ENCODE peak calls at places on chromosomes 6 and 20, in nine cellular contexts. H is psoas muscle, M is M059J, A is GM20000, J is thoracic aorta, E is nephron progenitor cell, U is NCI-H748 treated with DMSO at 0.1 percent for 48 hours, K is amygdala, L is upper lobe of right lung. F is an unnamed sample.

GRCh38 chr20:5078399-5078958 is 41.3 kb downstream of the PCNA start:
- DNase-seq in H (peak), M (peak), A (peak), J (peak), E (no peak), U (no peak), K (no peak), L (peak), F (no peak)

GRCh38 chr20:53568351-53568750 is 25.3 kb downstream of the ZNF217 start:
- DNase-seq in H (no peak), M (no peak), A (no peak), J (no peak), E (no peak), U (no peak), K (no peak), L (no peak), F (no peak)

GRCh38 chr6:30618270-30618787 is 689 bp downstream of the MRPS18B start:
- DNase-seq in H (no peak), M (no peak), A (no peak), J (no peak), E (no peak), U (no peak), K (no peak), L (no peak), F (no peak)

GRCh38 chr20:51220293-51220706 is 197.4 kb upstream of the KCNG1 start:
- DNase-seq in H (no peak), M (no peak), A (peak), J (no peak), E (peak), U (no peak), K (no peak), L (peak), F (no peak)

GRCh38 chr20:32626407-32626806 is 41.3 kb upstream of the NOL4L start:
- DNase-seq in H (no peak), M (no peak), A (no peak), J (no peak), E (no peak), U (no peak), K (no peak), L (no peak), F (no peak)

GRCh38 chr20:49567421-49568256 is at the start of gene PTGIS:
- DNase-seq in H (no peak), M (no peak), A (no peak), J (no peak), E (peak), U (no peak), K (no peak), L (no peak), F (no peak)

GRCh38 chr20:1322511-1323245 is 6.3 kb downstream of the SDCBP2 start:
- DNase-seq in H (no peak), M (peak), A (no peak), J (no peak), E (no peak), U (no peak), K (no peak), L (peak), F (peak)

GRCh38 chr20:59830107-59831023 is 103.1 kb downstream of the SYCP2 start:
- DNase-seq in H (no peak), M (no peak), A (no peak), J (no peak), E (no peak), U (no peak), K (no peak), L (no peak), F (no peak)